ENCODE peak calls at places on chromosomes 1 and 21, in six cellular contexts. O is tibial nerve, G is GM23338, P is lower lobe of right lung, J is thoracic aorta, X is Caco-2. Q is an unnamed sample. For H3K4me1, the result is how much of the 10 kb centered on the place peaks cover.

GRCh38 chr1:228860911-228861829 is 125.9 kb downstream of the RHOU start:
- DNase-seq in X (peak), J (no peak), P (no peak), G (no peak), O (no peak), Q (no peak)

GRCh38 chr1:184299076-184299790 is 87.6 kb upstream of the C1orf21 start:
- DNase-seq in J (no peak), P (no peak), X (no peak), O (no peak), G (no peak), Q (no peak)

GRCh38 chr21:43959231-43960041 is 52.7 kb upstream of the TRAPPC10 start:
- DNase-seq in P (no peak), G (no peak), J (no peak), O (no peak), X (no peak), Q (no peak)

GRCh38 chr1:100955322-100955721 is 59.4 kb downstream of the SLC30A7 start:
- DNase-seq in J (no peak), O (no peak), G (no peak), X (no peak), P (no peak), Q (no peak)

GRCh38 chr1:200912737-200913407 is 18.2 kb downstream of the INAVA start:
- DNase-seq in J (no peak), O (no peak), G (no peak), X (no peak), P (no peak), Q (no peak)

GRCh38 chr1:22914156-22914555 is 58.5 kb downstream of the LACTBL1 start:
- DNase-seq in G (no peak), X (no peak), J (no peak), P (no peak), O (no peak), Q (no peak)

GRCh38 chr1:6614953-6615785 is 1.6 kb downstream of the PHF13 start:
- DNase-seq in J (no peak), G (peak), X (no peak), O (no peak), P (no peak), Q (no peak)

GRCh38 chr1:113074237-113074636 is 1.2 kb downstream of the LRIG2 start:
- DNase-seq in O (no peak), G (peak), P (no peak), X (no peak), J (no peak), Q (no peak)

GRCh38 chr1:201282931-201283829 is at the start of gene PKP1:
- DNase-seq in G (peak), J (no peak), P (peak), O (no peak), X (no peak), Q (peak)

GRCh38 chr1:37177230-37177864 is 143.0 kb upstream of the GRIK3 start:
- DNase-seq in O (no peak), X (no peak), J (no peak), P (peak), G (peak), Q (no peak)

GRCh38 chr1:185926562-185926961 is 192.4 kb downstream of the HMCN1 start:
- DNase-seq in G (no peak), X (no peak), J (no peak), O (no peak), P (no peak), Q (no peak)

GRCh38 chr1:7608628-7609295 is 162.3 kb upstream of the VAMP3 start:
- DNase-seq in J (no peak), X (no peak), O (no peak), G (peak), P (peak), Q (no peak)

GRCh38 chr1:234862944-234863515 is 253.1 kb upstream of the IRF2BP2 start:
- DNase-seq in J (peak), G (no peak), O (peak), P (peak), X (no peak), Q (peak)

GRCh38 chr1:116847688-116848531 is 61.8 kb upstream of the PTGFRN start:
- DNase-seq in X (no peak), G (no peak), P (no peak), O (no peak), J (peak), Q (no peak)

GRCh38 chr1:164772635-164773034 is 213.7 kb downstream of the PBX1 start:
- DNase-seq in J (peak), G (no peak), O (no peak), P (peak), X (peak), Q (no peak)

GRCh38 chr1:116910379-116911165 is 856 bp downstream of the PTGFRN start:
- DNase-seq in G (peak), X (peak), O (peak), P (peak), J (no peak), Q (peak)

GRCh38 chr1:51768971-51769601 is 109.4 kb downstream of the NRDC start:
- DNase-seq in O (no peak), P (no peak), G (peak), X (no peak), J (no peak), Q (no peak)

GRCh38 chr1:3611170-3612019 is at the start of gene MEGF6:
- DNase-seq in G (peak), J (no peak), P (peak), O (peak), X (peak), Q (peak)

GRCh38 chr1:246579818-246580217 is 13.6 kb downstream of the CNST start:
- DNase-seq in J (no peak), G (no peak), O (no peak), P (no peak), X (no peak), Q (no peak)

GRCh38 chr1:47437518-47438320 is at the start of gene FOXD2:
- DNase-seq in O (peak), G (peak), P (peak), J (peak), X (peak), Q (peak)

GRCh38 chr1:227169322-227169721 is 149.0 kb downstream of the CDC42BPA start:
- DNase-seq in J (no peak), P (no peak), X (no peak), O (no peak), G (no peak), Q (no peak)

GRCh38 chr1:175016073-175016722 is 7.0 kb downstream of the MRPS14 start:
- DNase-seq in O (no peak), X (no peak), J (no peak), P (no peak), G (no peak), Q (no peak)

GRCh38 chr21:34020934-34021553 is 52.3 kb upstream of the MRPS6 start:
- DNase-seq in G (no peak), O (no peak), P (no peak), J (no peak), X (no peak), Q (no peak)

GRCh38 chr1:24558902-24559791 is 3.3 kb downstream of the NCMAP start:
- DNase-seq in J (no peak), G (peak), O (peak), P (peak), X (no peak), Q (peak)

GRCh38 chr1:43207229-43207853 is 35.2 kb downstream of the CFAP57 start:
- DNase-seq in X (peak), P (no peak), G (no peak), O (no peak), J (no peak), Q (no peak)

GRCh38 chr1:245863566-245864184 is 643.4 kb downstream of the SMYD3 start:
- DNase-seq in P (no peak), O (no peak), J (no peak), G (no peak), X (no peak), Q (no peak)

GRCh38 chr1:189627427-189627826 is 850.2 kb downstream of the BRINP3 start:
- DNase-seq in J (no peak), O (no peak), P (no peak), X (no peak), G (no peak), Q (no peak)

GRCh38 chr1:165162671-165163241 is 193.8 kb downstream of the LMX1A start:
- DNase-seq in G (peak), O (no peak), P (no peak), X (no peak), J (no peak), Q (peak)

GRCh38 chr1:207815466-207815865 is 63.6 kb downstream of the CD46 start:
- DNase-seq in G (no peak), X (no peak), O (no peak), J (no peak), P (no peak), Q (no peak)

GRCh38 chr1:151047925-151048644 is 534 bp downstream of the C1orf56 start:
- DNase-seq in O (peak), G (peak), P (peak), X (peak), J (peak), Q (peak)

GRCh38 chr1:197976368-197976767 is 59.2 kb downstream of the LHX9 start:
- DNase-seq in O (no peak), P (no peak), J (no peak), X (no peak), G (no peak), Q (no peak)

GRCh38 chr1:1199141-1199960 is 7.0 kb downstream of the TNFRSF18 start:
- DNase-seq in G (peak), X (no peak), P (peak), O (no peak), J (no peak), Q (no peak)

GRCh38 chr1:184075040-184076029 is 23.8 kb downstream of the TSEN15 start:
- DNase-seq in X (no peak), G (peak), O (no peak), P (no peak), J (no peak), Q (no peak)

GRCh38 chr1:42845193-42845592 is 1.2 kb upstream of the ZNF691 start:
- DNase-seq in P (no peak), O (no peak), J (no peak), X (no peak), G (no peak), Q (no peak)

GRCh38 chr1:154325583-154326545 is 539 bp downstream of the ATP8B2 start:
- DNase-seq in G (peak), P (peak), O (peak), X (no peak), J (peak), Q (no peak)

GRCh38 chr1:5456090-5456789 is 536.0 kb downstream of the NPHP4 start:
- DNase-seq in J (no peak), P (no peak), X (no peak), O (no peak), G (no peak), Q (no peak)

DNA sequence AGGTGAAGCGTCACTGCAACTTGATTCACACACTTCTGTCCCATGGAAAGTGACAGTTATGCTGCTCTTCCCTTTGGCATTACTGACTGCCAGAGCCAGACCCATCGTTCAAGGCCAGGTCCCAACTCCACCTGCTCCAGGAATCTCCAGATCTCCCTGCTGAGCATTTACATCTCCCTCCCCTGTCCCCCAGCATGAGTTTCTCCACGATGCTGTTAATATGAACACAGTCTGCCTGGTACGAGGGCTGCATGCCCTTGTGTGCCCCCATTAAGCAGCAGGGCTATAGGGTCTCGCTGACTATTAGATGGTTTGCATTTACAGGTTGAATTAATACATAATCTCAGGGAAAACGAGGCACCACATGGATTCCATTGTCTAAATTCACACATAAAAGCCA is 4.3 kb downstream of the F3 start:
- DNase-seq in J (no peak), P (no peak), O (no peak), G (no peak), X (no peak), Q (no peak)
- H3K4me1 ChIP-seq in J (under half), P (under half), O (under half), G (under half), X (under half), Q (under half)

DNA sequence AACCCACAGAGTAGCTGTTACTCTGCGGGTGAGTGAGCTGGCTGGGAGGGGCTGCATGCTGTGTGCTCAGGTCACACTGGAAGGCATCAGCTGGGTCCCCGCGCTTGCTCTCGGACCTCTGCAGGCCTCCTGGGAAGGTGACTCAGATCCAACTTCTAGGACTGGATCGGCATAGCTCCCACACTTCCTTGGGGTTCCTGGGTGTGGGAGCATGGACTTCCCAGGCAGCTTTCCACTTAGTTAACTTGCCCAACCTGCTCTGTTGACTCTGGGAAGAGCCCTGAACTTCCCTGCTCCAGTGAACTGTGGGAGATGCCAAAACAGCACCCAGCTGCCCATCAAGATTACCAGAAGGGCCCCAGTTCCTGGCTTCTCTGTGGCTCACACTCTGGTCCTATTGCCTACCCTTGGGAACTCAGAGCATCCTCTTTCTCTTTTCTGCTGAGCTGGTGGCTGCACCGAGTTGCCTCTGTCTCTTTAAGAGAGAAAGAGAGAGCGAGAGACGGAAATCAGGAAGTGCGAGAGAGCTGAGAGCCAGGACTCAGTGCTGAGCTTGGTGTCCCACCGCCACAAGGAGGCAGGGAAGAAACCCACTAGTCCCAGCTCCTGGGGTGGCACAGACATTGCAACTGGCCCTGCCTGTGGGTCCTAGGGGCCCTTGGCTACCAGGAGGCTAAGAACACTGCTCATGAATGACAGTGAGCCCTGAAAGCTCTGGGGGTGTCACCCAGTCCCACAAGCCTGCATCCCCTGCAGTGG is at the start of gene IKBKE:
- DNase-seq in X (peak), P (peak), G (peak), O (no peak), J (no peak), Q (no peak)
- TF ChIP-seq CTCF in X (peak), P (no peak), G (peak), O (peak), J (peak), Q (no peak)

DNA sequence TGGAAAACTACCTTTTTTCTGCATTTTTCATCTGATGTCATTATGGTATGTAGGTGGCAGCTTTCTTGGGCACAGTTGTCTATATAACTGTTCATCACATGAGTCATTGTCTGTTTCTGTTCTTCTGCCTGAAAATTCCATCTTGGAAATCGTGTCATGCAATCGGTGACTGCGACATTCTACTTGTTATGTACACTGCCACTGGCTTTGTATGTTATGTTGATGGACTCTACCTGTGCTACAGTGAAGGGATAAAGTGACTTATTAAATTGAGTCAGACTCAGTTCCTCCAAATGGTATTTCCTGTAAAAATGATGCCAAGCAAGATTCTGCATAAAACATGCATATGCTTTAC is 8.6 kb downstream of the SMAP2 start:
- DNase-seq in J (no peak), X (no peak), G (no peak), P (no peak), O (no peak), Q (no peak)
- H3K4me1 ChIP-seq in J (under half), X (under half), G (under half), P (half or more), O (under half), Q (under half)

DNA sequence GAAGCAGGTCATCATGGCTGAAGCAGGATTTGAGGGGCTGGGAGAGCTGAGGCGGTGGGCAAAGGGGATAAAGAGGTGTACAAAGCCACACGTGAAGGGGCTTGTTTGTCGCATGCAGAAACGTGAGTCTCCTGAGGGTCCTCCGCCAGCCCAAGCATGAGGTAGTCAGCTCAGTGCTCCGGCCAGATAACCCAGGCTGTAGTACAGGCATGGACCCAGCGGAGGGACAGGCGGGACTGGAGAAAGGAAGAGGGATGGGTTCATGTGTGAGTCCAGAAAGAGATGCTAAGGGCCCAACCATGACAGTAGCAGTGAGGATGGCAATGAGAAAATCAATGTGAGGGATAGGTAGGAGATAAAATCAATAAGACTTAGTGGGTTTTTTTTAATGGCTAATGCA is 13.7 kb upstream of the ELK4 start:
- DNase-seq in J (no peak), O (no peak), G (no peak), X (no peak), P (no peak), Q (no peak)
- TF ChIP-seq CTCF in J (no peak), O (no peak), G (no peak), X (no peak), P (no peak), Q (no peak)

GRCh38 chr1:15621975-15622374 is 4.7 kb downstream of the DDI2 start:
- DNase-seq in P (no peak), O (no peak), G (no peak), X (no peak), J (no peak), Q (no peak)

GRCh38 chr1:15624315-15624714 is 7.1 kb downstream of the DDI2 start:
- DNase-seq in O (no peak), J (no peak), P (no peak), G (no peak), X (no peak), Q (no peak)

GRCh38 chr1:15623435-15623834 is 6.2 kb downstream of the DDI2 start:
- DNase-seq in X (no peak), G (no peak), O (no peak), J (no peak), P (no peak), Q (no peak)

GRCh38 chr1:15620890-15621682 is 3.8 kb downstream of the DDI2 start:
- DNase-seq in P (no peak), J (no peak), O (no peak), G (no peak), X (no peak), Q (no peak)

DNA sequence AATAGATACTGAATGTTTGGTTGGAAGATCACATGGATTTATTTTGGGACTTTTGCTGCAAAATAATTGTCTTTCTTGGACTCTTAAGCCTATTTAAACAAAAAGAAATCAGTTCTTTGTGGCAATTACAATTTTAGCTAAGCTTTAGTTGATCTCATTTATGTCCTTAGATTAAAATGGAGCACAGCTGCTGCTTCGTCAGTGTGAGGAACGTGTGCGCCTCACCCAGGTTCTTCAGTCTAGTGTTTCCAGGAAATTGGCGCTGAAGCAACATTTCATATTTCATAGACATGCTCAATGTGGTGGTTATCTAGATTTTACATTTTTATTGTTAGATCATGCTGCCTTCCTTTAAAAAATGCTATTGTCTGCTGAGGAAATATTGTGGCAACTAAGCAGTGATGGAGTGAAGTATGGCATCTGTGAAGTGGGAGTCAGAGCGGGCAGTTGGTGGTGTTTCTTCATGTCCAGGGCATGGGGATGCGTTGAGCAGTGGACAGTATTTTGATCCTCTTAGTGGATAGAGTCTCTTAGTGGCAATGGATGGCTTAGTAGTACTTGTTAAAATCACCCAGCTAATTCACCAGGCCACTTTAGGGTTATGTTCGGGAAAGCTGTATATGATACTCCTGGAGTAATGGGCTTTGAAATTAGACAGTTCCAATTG is 5.6 kb downstream of the DDI2 start:
- DNase-seq in O (no peak), G (no peak), J (no peak), P (no peak), X (no peak), Q (no peak)
- H3K4me1 ChIP-seq in O (under half), G (under half), J (under half), P (half or more), X (under half), Q (under half)

GRCh38 chr1:25875154-25875855 is at the start of gene PAQR7:
- DNase-seq in P (peak), X (peak), O (peak), J (no peak), G (peak), Q (peak)
- TF ChIP-seq CTCF in P (no peak), X (no peak), O (no peak), J (no peak), G (no peak), Q (no peak)

GRCh38 chr1:111770916-111771315 is 15.2 kb downstream of the DDX20 start:
- DNase-seq in P (no peak), G (no peak), O (no peak), J (no peak), X (no peak), Q (no peak)
- H3K4me1 ChIP-seq in P (under half), G (under half), O (under half), J (under half), X (under half), Q (under half)

DNA sequence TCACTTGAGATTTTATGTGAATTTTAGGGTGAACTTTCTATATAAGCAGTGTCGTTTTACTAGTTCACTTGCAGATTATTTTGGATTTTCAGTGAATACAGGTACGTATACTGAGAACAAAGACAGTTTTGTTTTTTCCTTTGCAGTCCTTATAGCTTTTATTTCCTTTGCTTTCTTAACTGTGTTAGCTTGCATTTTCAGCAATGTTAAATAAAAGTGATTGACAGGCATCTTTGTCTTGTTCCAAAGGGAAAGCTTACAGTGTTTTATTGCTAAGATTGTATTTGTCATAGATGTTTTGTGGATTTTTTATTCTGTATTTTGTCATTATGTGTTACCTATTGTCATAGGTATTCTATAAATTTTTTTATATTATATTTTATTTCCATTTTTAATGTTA is 53.3 kb upstream of the FASLG start:
- DNase-seq in P (no peak), J (no peak), X (no peak), G (no peak), O (no peak), Q (no peak)
- TF ChIP-seq CTCF in P (no peak), J (no peak), X (no peak), G (no peak), O (no peak), Q (no peak)